ENCODE peak calls at places on chromosomes 7 and 10, in seven cellular contexts. K is body of pancreas; Q is lung; I is mesendoderm; S is mesenchymal stem cell; U is ascending aorta; H is effector memory CD4-positive, alpha-beta T cell. R is an unnamed sample.

GRCh38 chr10:27449571-27449970 is 54.5 kb upstream of the RAB18 start:
- DNase-seq in K (no peak), Q (no peak), I (no peak), S (no peak), U (no peak), H (no peak), R (no peak)

GRCh38 chr10:108789911-108790310 is 1133.4 kb downstream of the XPNPEP1 start:
- DNase-seq in K (no peak), Q (no peak), I (no peak), S (peak), U (no peak), H (no peak), R (no peak)

GRCh38 chr7:128909605-128910568 is 622 bp downstream of the KCP start:
- DNase-seq in K (no peak), Q (no peak), I (peak), S (peak), U (peak), H (no peak), R (no peak)

GRCh38 chr10:43124094-43124521 is 14.1 kb upstream of the CSGALNACT2 start:
- DNase-seq in K (no peak), Q (no peak), I (no peak), S (no peak), U (peak), H (no peak), R (no peak)

GRCh38 chr10:4982764-4983226 is 19.6 kb downstream of the AKR1C1 start:
- DNase-seq in K (peak), Q (no peak), I (no peak), S (no peak), U (peak), H (no peak), R (no peak)

GRCh38 chr10:124001391-124002260 is 91.8 kb downstream of the CHST15 start:
- DNase-seq in K (no peak), Q (peak), I (no peak), S (no peak), U (peak), H (no peak), R (no peak)

GRCh38 chr7:144037414-144038096 is 11.2 kb upstream of the OR2A5 start:
- DNase-seq in K (no peak), Q (no peak), I (peak), S (no peak), U (no peak), H (no peak), R (no peak)

GRCh38 chr7:8278183-8278582 is 16.2 kb upstream of the ICA1 start:
- DNase-seq in K (no peak), Q (no peak), I (no peak), S (no peak), U (no peak), H (no peak), R (no peak)

GRCh38 chr10:72171175-72171630 is 44.6 kb upstream of the ANAPC16 start:
- DNase-seq in K (peak), Q (peak), I (peak), S (peak), U (no peak), H (no peak), R (no peak)

GRCh38 chr10:101053516-101053915 is 8.3 kb upstream of the KAZALD1 start:
- DNase-seq in K (no peak), Q (no peak), I (no peak), S (no peak), U (no peak), H (no peak), R (no peak)

GRCh38 chr10:50582766-50583762 is 40.7 kb downstream of the SGMS1 start:
- DNase-seq in K (no peak), Q (no peak), I (peak), S (no peak), U (no peak), H (no peak), R (no peak)

GRCh38 chr7:140639366-140640053 is 1.1 kb downstream of the DENND2A start:
- DNase-seq in K (no peak), Q (no peak), I (peak), S (peak), U (no peak), H (no peak), R (no peak)

GRCh38 chr7:98294798-98295382 is 13.4 kb downstream of the BRI3 start:
- DNase-seq in K (peak), Q (peak), I (peak), S (peak), U (no peak), H (no peak), R (no peak)

GRCh38 chr7:132548489-132549078 is 27.7 kb downstream of the PLXNA4 start:
- DNase-seq in K (no peak), Q (no peak), I (no peak), S (no peak), U (no peak), H (no peak), R (no peak)

GRCh38 chr7:17371656-17372524 is 73.4 kb downstream of the AHR start:
- DNase-seq in K (no peak), Q (no peak), I (peak), S (peak), U (no peak), H (no peak), R (no peak)

GRCh38 chr7:43747703-43748102 is 10.8 kb upstream of the BLVRA start:
- DNase-seq in K (no peak), Q (no peak), I (no peak), S (no peak), U (no peak), H (no peak), R (no peak)

GRCh38 chr7:8499128-8499527 is 65.7 kb downstream of the NXPH1 start:
- DNase-seq in K (no peak), Q (no peak), I (no peak), S (no peak), U (no peak), H (no peak), R (no peak)

GRCh38 chr10:43231523-43232078 is 35.3 kb downstream of the RASGEF1A start:
- DNase-seq in K (peak), Q (no peak), I (no peak), S (no peak), U (peak), H (peak), R (no peak)

GRCh38 chr7:150927954-150928340 is 50.2 kb downstream of the KCNH2 start:
- DNase-seq in K (no peak), Q (no peak), I (peak), S (peak), U (no peak), H (no peak), R (no peak)

GRCh38 chr10:12062754-12063482 is 5.8 kb upstream of the DHTKD1 start:
- DNase-seq in K (no peak), Q (no peak), I (no peak), S (no peak), U (no peak), H (no peak), R (no peak)

GRCh38 chr7:36045275-36045674 is 107.8 kb upstream of the EEPD1 start:
- DNase-seq in K (no peak), Q (no peak), I (no peak), S (peak), U (no peak), H (no peak), R (no peak)

GRCh38 chr10:126749030-126749655 is 78.7 kb upstream of the C10orf90 start:
- DNase-seq in K (peak), Q (peak), I (peak), S (peak), U (no peak), H (peak), R (no peak)

GRCh38 chr10:21503580-21503979 is 21.9 kb downstream of the SKIDA1 start:
- DNase-seq in K (no peak), Q (no peak), I (no peak), S (no peak), U (no peak), H (no peak), R (no peak)

GRCh38 chr10:130741901-130742625 is 569.5 kb downstream of the TCERG1L start:
- DNase-seq in K (no peak), Q (no peak), I (no peak), S (no peak), U (peak), H (no peak), R (no peak)

GRCh38 chr7:70595741-70596574 is 536.0 kb upstream of the GALNT17 start:
- DNase-seq in K (no peak), Q (no peak), I (peak), S (no peak), U (no peak), H (no peak), R (no peak)

GRCh38 chr7:138077809-138078208 is 1.6 kb downstream of the AKR1D1 start:
- DNase-seq in K (no peak), Q (no peak), I (no peak), S (no peak), U (no peak), H (no peak), R (no peak)

GRCh38 chr7:158318511-158318913 is 269.1 kb downstream of the PTPRN2 start:
- DNase-seq in K (no peak), Q (no peak), I (peak), S (no peak), U (no peak), H (no peak), R (no peak)

GRCh38 chr7:2929321-2930201 is 85.5 kb upstream of the GNA12 start:
- DNase-seq in K (no peak), Q (no peak), I (peak), S (no peak), U (no peak), H (no peak), R (no peak)

GRCh38 chr7:89837515-89837914 is 316.8 kb upstream of the STEAP1 start:
- DNase-seq in K (no peak), Q (no peak), I (peak), S (no peak), U (no peak), H (no peak), R (no peak)

GRCh38 chr10:67607472-67607871 is 88.5 kb downstream of the CTNNA3 start:
- DNase-seq in K (no peak), Q (no peak), I (no peak), S (no peak), U (no peak), H (no peak), R (no peak)

GRCh38 chr10:24080207-24080606 is 128.7 kb upstream of the KIAA1217 start:
- DNase-seq in K (no peak), Q (no peak), I (no peak), S (no peak), U (no peak), H (no peak), R (no peak)

GRCh38 chr7:111107989-111108388 is 17.1 kb downstream of the LRRN3 start:
- DNase-seq in K (no peak), Q (no peak), I (no peak), S (peak), U (no peak), H (no peak), R (no peak)

GRCh38 chr7:112866424-112866823 is 76.2 kb upstream of the TMEM168 start:
- DNase-seq in K (no peak), Q (no peak), I (no peak), S (no peak), U (no peak), H (no peak), R (no peak)

GRCh38 chr7:28771901-28772622 is 186.1 kb downstream of the TRIL start:
- DNase-seq in K (no peak), Q (no peak), I (no peak), S (no peak), U (no peak), H (no peak), R (no peak)

GRCh38 chr10:27019827-27020226 is 80.5 kb downstream of the ANKRD26 start:
- DNase-seq in K (no peak), Q (no peak), I (peak), S (no peak), U (no peak), H (no peak), R (no peak)

GRCh38 chr10:23834096-23834495 is 374.8 kb upstream of the KIAA1217 start:
- DNase-seq in K (no peak), Q (no peak), I (no peak), S (no peak), U (no peak), H (no peak), R (no peak)

GRCh38 chr10:70908426-70909296 is 20.3 kb upstream of the PCBD1 start:
- DNase-seq in K (no peak), Q (no peak), I (no peak), S (no peak), U (no peak), H (no peak), R (no peak)

GRCh38 chr7:24580283-24580946 is 7.2 kb downstream of the PALS2 start:
- DNase-seq in K (no peak), Q (no peak), I (no peak), S (peak), U (no peak), H (no peak), R (no peak)

GRCh38 chr7:24587853-24588252 is 14.6 kb downstream of the PALS2 start:
- DNase-seq in K (no peak), Q (no peak), I (peak), S (peak), U (no peak), H (peak), R (no peak)

GRCh38 chr7:24576171-24577052 is 3.2 kb downstream of the PALS2 start:
- DNase-seq in K (peak), Q (no peak), I (peak), S (peak), U (no peak), H (no peak), R (no peak)

GRCh38 chr7:24582171-24582570 is 8.9 kb downstream of the PALS2 start:
- DNase-seq in K (no peak), Q (no peak), I (no peak), S (peak), U (no peak), H (no peak), R (no peak)
- H3K27ac ChIP-seq in K (no peak), Q (no peak), I (no peak), S (no peak), U (no peak), H (no peak), R (no peak)

DNA sequence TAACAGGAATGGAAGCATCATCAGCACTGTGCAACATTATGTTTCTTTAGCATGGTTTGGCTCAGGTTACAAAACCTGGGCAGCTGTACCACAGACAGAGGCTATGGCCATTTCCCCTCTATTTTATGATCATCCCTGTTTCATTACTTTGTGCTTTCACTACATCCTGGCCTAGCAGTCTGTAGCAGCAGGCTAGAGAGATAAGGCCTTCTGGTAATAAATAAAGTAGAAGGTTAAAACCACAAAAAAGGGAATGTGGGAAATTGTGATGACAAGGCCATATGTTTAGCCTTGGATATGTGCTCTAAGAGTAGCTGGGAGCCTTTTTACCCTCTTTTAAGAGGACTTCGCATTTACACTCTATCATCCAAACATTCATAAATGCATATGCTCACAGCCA is 266.2 kb upstream of the PHF14 start:
- DNase-seq in K (no peak), Q (no peak), I (no peak), S (no peak), U (no peak), H (no peak), R (no peak)
- H3K27ac ChIP-seq in K (no peak), Q (no peak), I (no peak), S (no peak), U (no peak), H (no peak), R (no peak)

DNA sequence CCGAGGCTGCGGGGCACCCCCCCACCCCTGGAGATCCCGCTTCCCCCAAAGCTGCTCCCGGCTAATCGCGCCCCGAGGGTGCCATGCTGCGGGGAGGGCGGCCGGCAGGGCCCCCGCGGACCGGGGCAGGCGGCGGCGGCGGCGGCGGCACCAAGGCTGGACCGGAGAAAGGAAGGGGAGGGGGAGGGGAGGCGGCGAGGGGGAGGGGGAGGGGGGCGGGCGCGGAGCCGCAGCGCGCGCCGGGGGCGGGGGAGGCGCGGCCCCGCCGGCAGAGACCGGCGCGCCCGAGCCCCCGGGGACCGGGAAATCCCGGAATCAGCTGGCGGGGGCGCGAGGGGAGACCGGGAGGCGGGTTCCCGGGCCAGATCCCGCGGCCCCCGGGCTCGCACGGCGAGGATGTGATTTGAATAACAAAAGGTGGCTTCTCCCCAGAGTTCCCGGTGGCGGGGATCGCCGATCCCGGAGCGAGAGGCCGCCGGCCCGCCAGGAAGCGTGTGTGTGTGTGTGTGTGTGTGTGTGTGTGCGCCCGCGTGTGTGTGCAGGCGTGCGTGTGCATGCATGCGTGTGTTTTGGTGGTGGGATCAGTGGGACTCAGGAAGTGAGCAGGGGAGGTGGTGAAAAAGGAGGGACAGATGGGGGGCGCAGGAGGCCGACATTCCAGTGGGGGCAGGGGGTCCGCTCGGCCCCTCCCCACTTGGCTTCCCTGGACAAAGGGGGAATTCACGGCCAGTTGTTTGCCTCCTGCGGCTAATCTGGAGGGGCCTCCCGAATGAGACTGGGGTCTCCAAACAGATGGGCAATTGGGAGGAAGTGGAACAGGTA is 99.5 kb downstream of the HIP1 start:
- DNase-seq in K (peak), Q (peak), I (peak), S (peak), U (peak), H (peak), R (no peak)
- H3K27ac ChIP-seq in K (no peak), Q (peak), I (peak), S (peak), U (peak), H (no peak), R (peak)

DNA sequence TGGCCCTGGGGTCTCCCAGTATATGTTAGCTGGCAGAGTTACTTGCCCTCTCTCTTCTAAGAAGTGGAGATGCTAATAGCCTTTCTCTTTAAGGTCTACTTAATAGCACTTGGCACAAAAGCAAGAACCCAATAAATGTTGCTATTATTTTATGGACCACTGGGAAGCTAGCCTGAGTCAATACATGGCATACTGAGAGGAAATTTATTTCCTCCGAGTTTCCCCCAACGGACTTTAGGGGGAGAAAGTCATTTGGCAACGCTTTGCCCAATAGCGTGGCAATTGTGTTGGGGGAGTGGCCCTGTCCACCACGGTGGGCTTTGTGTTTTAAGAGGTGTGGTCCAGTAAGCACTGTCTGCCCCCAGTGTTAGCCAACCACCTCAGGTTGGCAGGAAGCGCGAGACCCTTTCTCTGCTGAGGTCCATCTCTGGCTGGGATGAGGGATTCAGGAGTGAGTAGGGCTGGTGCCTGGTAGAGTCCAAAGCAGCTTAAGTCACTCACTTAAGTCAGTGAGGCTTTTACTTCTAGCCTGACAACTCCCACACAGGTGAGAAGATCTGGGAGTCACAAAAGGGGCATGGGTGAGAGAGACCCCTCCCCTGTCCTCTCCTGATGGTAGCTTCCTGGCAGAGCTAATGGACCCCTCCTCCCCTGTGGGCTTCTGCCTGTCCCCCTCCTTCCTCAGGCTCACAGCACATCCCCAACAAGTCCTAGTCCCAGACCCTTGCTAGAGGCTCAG is 87.6 kb upstream of the SMNDC1 start:
- DNase-seq in K (no peak), Q (no peak), I (no peak), S (no peak), U (no peak), H (no peak), R (no peak)
- H3K27ac ChIP-seq in K (no peak), Q (peak), I (no peak), S (no peak), U (no peak), H (no peak), R (no peak)

DNA sequence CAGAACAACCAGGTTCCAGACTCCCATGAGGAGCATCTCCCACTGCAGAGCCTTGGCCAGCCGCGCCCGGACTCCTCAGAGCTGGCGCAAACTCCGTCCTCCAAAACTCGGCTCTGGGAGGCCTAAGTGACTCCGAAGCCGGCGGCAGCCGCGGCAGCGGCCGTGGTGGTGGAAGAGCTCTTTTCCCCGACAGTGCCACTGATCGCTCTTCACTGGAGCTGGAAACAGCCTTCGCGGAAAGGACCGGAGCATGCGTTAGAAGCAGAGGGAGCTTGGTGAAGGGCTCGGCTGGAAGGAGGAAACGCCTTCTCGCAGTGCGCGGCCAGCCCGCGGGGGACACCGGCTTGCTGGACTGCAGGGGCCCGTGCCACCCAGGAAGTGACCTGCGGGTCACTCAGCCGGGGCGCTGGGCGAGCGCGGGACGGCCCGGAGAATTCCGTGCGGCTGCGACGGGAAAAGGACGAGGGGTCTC is 5.0 kb upstream of the HOXA13 start:
- DNase-seq in K (no peak), Q (no peak), I (peak), S (peak), U (no peak), H (no peak), R (no peak)
- H3K27ac ChIP-seq in K (no peak), Q (no peak), I (no peak), S (no peak), U (no peak), H (no peak), R (no peak)

GRCh38 chr10:80281292-80281691 is 8.2 kb downstream of the MAT1A start:
- DNase-seq in K (no peak), Q (no peak), I (no peak), S (no peak), U (no peak), H (no peak), R (no peak)

GRCh38 chr10:80283119-80283518 is 6.3 kb downstream of the MAT1A start:
- DNase-seq in K (no peak), Q (peak), I (no peak), S (no peak), U (no peak), H (no peak), R (no peak)

GRCh38 chr10:80280071-80280800 is 9.2 kb downstream of the MAT1A start:
- DNase-seq in K (no peak), Q (no peak), I (no peak), S (no peak), U (no peak), H (no peak), R (no peak)

GRCh38 chr10:80283536-80284199 is 5.8 kb downstream of the MAT1A start:
- DNase-seq in K (no peak), Q (peak), I (no peak), S (no peak), U (no peak), H (no peak), R (no peak)

GRCh38 chr10:80281784-80282505 is 7.5 kb downstream of the MAT1A start:
- DNase-seq in K (peak), Q (no peak), I (no peak), S (no peak), U (no peak), H (no peak), R (no peak)
- H3K27ac ChIP-seq in K (no peak), Q (no peak), I (no peak), S (no peak), U (no peak), H (no peak), R (no peak)